ENCODE peak calls at places on chromosomes 2 and 18, in ten cellular contexts. T is GM19239; B is M059J; J is skeletal muscle cell; A is tibial nerve; Y is iPS DF 6.9; Q is GM12865; W is activated naive CD4-positive, alpha-beta T cell treated with Interleukin-2 at 50 U/mL for 16 hours; Z is HFFc6; F is stromal cell of bone marrow. I is an unnamed sample.

GRCh38 chr2:160432633-160433032 is 61.0 kb downstream of the RBMS1 start:
- DNase-seq in W (no peak), Z (peak), Y (no peak), J (no peak), Q (no peak), B (peak), T (no peak), F (no peak), A (no peak), I (no peak)

GRCh38 chr18:46408334-46408987 is 248.6 kb downstream of the LOXHD1 start:
- DNase-seq in J (no peak), F (no peak), Q (peak), T (no peak), Z (no peak), W (no peak), B (no peak), A (no peak), Y (no peak), I (no peak)

GRCh38 chr2:48792030-48792429 is 36.5 kb upstream of the LHCGR start:
- DNase-seq in B (no peak), Y (no peak), T (no peak), Z (no peak), F (no peak), A (no peak), W (no peak), Q (no peak), J (no peak), I (no peak)

GRCh38 chr2:43024515-43024962 is 201.9 kb downstream of the ZFP36L2 start:
- DNase-seq in A (peak), W (peak), F (peak), Y (peak), Z (peak), Q (peak), J (no peak), T (peak), B (no peak), I (no peak)

GRCh38 chr2:28436525-28437051 is 43.9 kb downstream of the FOSL2 start:
- DNase-seq in Y (no peak), F (no peak), B (no peak), T (no peak), Q (no peak), W (no peak), Z (no peak), A (no peak), J (no peak), I (peak)

GRCh38 chr2:227889336-227889735 is 17.9 kb downstream of the DAW1 start:
- DNase-seq in F (no peak), B (no peak), Q (no peak), Y (no peak), A (no peak), W (no peak), Z (no peak), J (no peak), T (no peak), I (no peak)

GRCh38 chr2:64650257-64650656 is 3.5 kb downstream of the SERTAD2 start:
- DNase-seq in Z (no peak), A (no peak), Q (no peak), Y (no peak), W (no peak), J (no peak), B (no peak), T (no peak), F (no peak), I (no peak)

GRCh38 chr18:28884304-28884703 is 707.4 kb upstream of the CDH2 start:
- DNase-seq in A (no peak), Z (peak), J (no peak), F (no peak), Q (no peak), B (peak), Y (no peak), T (no peak), W (no peak), I (no peak)

GRCh38 chr2:127943186-127943585 is 57.4 kb upstream of the AMMECR1L start:
- DNase-seq in A (no peak), B (peak), Y (no peak), F (no peak), Z (peak), Q (no peak), T (no peak), W (no peak), J (no peak), I (no peak)

GRCh38 chr2:38115216-38116012 is 39.5 kb upstream of the CYP1B1 start:
- DNase-seq in F (peak), Z (peak), W (peak), A (peak), J (no peak), B (peak), T (peak), Q (peak), Y (peak), I (peak)

GRCh38 chr2:189661957-189662321 is 680 bp downstream of the ASNSD1 start:
- DNase-seq in W (no peak), J (no peak), Y (no peak), Z (no peak), A (no peak), T (no peak), F (no peak), Q (peak), B (no peak), I (no peak)

GRCh38 chr18:23225518-23225917 is 90.2 kb downstream of the CABLES1 start:
- DNase-seq in Q (no peak), W (no peak), J (peak), Y (no peak), T (no peak), Z (peak), F (peak), A (peak), B (peak), I (no peak)

GRCh38 chr2:239676716-239677454 is 276.1 kb upstream of the HDAC4 start:
- DNase-seq in Q (no peak), J (no peak), T (no peak), W (no peak), Z (no peak), Y (no peak), A (no peak), B (no peak), F (no peak), I (peak)

GRCh38 chr2:123040506-123040905 is 984.6 kb upstream of the CNTNAP5 start:
- DNase-seq in W (no peak), A (no peak), Y (no peak), T (no peak), F (no peak), B (no peak), Z (no peak), Q (no peak), J (no peak), I (no peak)

GRCh38 chr2:108594982-108595464 is 60.8 kb downstream of the LIMS1 start:
- DNase-seq in B (peak), A (no peak), F (no peak), Y (no peak), Z (peak), Q (peak), W (no peak), T (no peak), J (peak), I (peak)

GRCh38 chr2:72951303-72952095 is 34.2 kb downstream of the EMX1 start:
- DNase-seq in A (no peak), Z (no peak), Y (peak), J (no peak), T (no peak), Q (no peak), W (no peak), B (no peak), F (no peak), I (no peak)

GRCh38 chr2:196515041-196515440 is 124.5 kb upstream of the CCDC150 start:
- DNase-seq in F (no peak), Y (no peak), B (no peak), J (no peak), A (no peak), Q (no peak), T (no peak), Z (no peak), W (no peak), I (no peak)

I was measured in CD14-positive monocyte.